ENCODE peak calls at places on chromosome 3, in ten cellular contexts. One of them, this sample, is unnamed.

GRCh38 chr3:114685053-114685630 is 391.3 kb downstream of the TIGIT start:
- DNase-seq in HCEC 1CT: no peak
- DNase-seq in SW480: no peak
- DNase-seq in progenitor cell of endocrine pancreas: no peak
- DNase-seq in C1 segment of cervical spinal cord: no peak
- DNase-seq in T-helper 2 cell: no peak
- DNase-seq in activated naive CD4-positive, alpha-beta T cell treated with anti-CD3 and anti-CD28 coated beads for 36 hours: no peak
- DNase-seq in activated B cell treated with CpG ODN at 0.5 μM for 24 hours: no peak
- DNase-seq in NCI-H446: no peak
- DNase-seq in NCI-H1092 treated with DMSO at 0.1 percent for 48 hours: no peak
- DNase-seq in this sample: no peak

GRCh38 chr3:50584391-50584790 is 15.1 kb downstream of the HEMK1 start:
- DNase-seq in HCEC 1CT: no peak
- DNase-seq in SW480: no peak
- DNase-seq in progenitor cell of endocrine pancreas: no peak
- DNase-seq in C1 segment of cervical spinal cord: no peak
- DNase-seq in T-helper 2 cell: no peak
- DNase-seq in activated naive CD4-positive, alpha-beta T cell treated with anti-CD3 and anti-CD28 coated beads for 36 hours: no peak
- DNase-seq in activated B cell treated with CpG ODN at 0.5 μM for 24 hours: no peak
- DNase-seq in NCI-H446: no peak
- DNase-seq in NCI-H1092 treated with DMSO at 0.1 percent for 48 hours: no peak
- DNase-seq in this sample: no peak

GRCh38 chr3:108091498-108092259 is 848 bp upstream of the CD47 start:
- DNase-seq in HCEC 1CT: no peak
- DNase-seq in SW480: no peak
- DNase-seq in progenitor cell of endocrine pancreas: no peak
- DNase-seq in C1 segment of cervical spinal cord: no peak
- DNase-seq in T-helper 2 cell: peak
- DNase-seq in activated naive CD4-positive, alpha-beta T cell treated with anti-CD3 and anti-CD28 coated beads for 36 hours: peak
- DNase-seq in activated B cell treated with CpG ODN at 0.5 μM for 24 hours: no peak
- DNase-seq in NCI-H446: no peak
- DNase-seq in NCI-H1092 treated with DMSO at 0.1 percent for 48 hours: no peak
- DNase-seq in this sample: no peak

GRCh38 chr3:27646891-27647290 is 75.2 kb downstream of the EOMES start:
- DNase-seq in HCEC 1CT: no peak
- DNase-seq in SW480: no peak
- DNase-seq in progenitor cell of endocrine pancreas: no peak
- DNase-seq in C1 segment of cervical spinal cord: no peak
- DNase-seq in T-helper 2 cell: no peak
- DNase-seq in activated naive CD4-positive, alpha-beta T cell treated with anti-CD3 and anti-CD28 coated beads for 36 hours: no peak
- DNase-seq in activated B cell treated with CpG ODN at 0.5 μM for 24 hours: no peak
- DNase-seq in NCI-H446: no peak
- DNase-seq in NCI-H1092 treated with DMSO at 0.1 percent for 48 hours: no peak
- DNase-seq in this sample: no peak

GRCh38 chr3:102510663-102511062 is 75.8 kb downstream of the ZPLD1 start:
- DNase-seq in HCEC 1CT: peak
- DNase-seq in SW480: no peak
- DNase-seq in progenitor cell of endocrine pancreas: no peak
- DNase-seq in C1 segment of cervical spinal cord: no peak
- DNase-seq in T-helper 2 cell: no peak
- DNase-seq in activated naive CD4-positive, alpha-beta T cell treated with anti-CD3 and anti-CD28 coated beads for 36 hours: no peak
- DNase-seq in activated B cell treated with CpG ODN at 0.5 μM for 24 hours: no peak
- DNase-seq in NCI-H446: no peak
- DNase-seq in NCI-H1092 treated with DMSO at 0.1 percent for 48 hours: no peak
- DNase-seq in this sample: no peak

GRCh38 chr3:155664922-155665695 is 79.8 kb downstream of the PLCH1 start:
- DNase-seq in HCEC 1CT: peak
- DNase-seq in SW480: no peak
- DNase-seq in progenitor cell of endocrine pancreas: no peak
- DNase-seq in C1 segment of cervical spinal cord: peak
- DNase-seq in T-helper 2 cell: no peak
- DNase-seq in activated naive CD4-positive, alpha-beta T cell treated with anti-CD3 and anti-CD28 coated beads for 36 hours: no peak
- DNase-seq in activated B cell treated with CpG ODN at 0.5 μM for 24 hours: no peak
- DNase-seq in NCI-H446: peak
- DNase-seq in NCI-H1092 treated with DMSO at 0.1 percent for 48 hours: no peak
- DNase-seq in this sample: no peak

GRCh38 chr3:138440596-138440995 is 6.2 kb downstream of the ESYT3 start:
- DNase-seq in HCEC 1CT: peak
- DNase-seq in SW480: no peak
- DNase-seq in progenitor cell of endocrine pancreas: no peak
- DNase-seq in C1 segment of cervical spinal cord: no peak
- DNase-seq in T-helper 2 cell: no peak
- DNase-seq in activated naive CD4-positive, alpha-beta T cell treated with anti-CD3 and anti-CD28 coated beads for 36 hours: no peak
- DNase-seq in activated B cell treated with CpG ODN at 0.5 μM for 24 hours: no peak
- DNase-seq in NCI-H446: no peak
- DNase-seq in NCI-H1092 treated with DMSO at 0.1 percent for 48 hours: no peak
- DNase-seq in this sample: no peak

GRCh38 chr3:42527368-42527917 is 25.0 kb downstream of the VIPR1 start:
- DNase-seq in HCEC 1CT: no peak
- DNase-seq in SW480: no peak
- DNase-seq in progenitor cell of endocrine pancreas: no peak
- DNase-seq in C1 segment of cervical spinal cord: no peak
- DNase-seq in T-helper 2 cell: no peak
- DNase-seq in activated naive CD4-positive, alpha-beta T cell treated with anti-CD3 and anti-CD28 coated beads for 36 hours: no peak
- DNase-seq in activated B cell treated with CpG ODN at 0.5 μM for 24 hours: no peak
- DNase-seq in NCI-H446: no peak
- DNase-seq in NCI-H1092 treated with DMSO at 0.1 percent for 48 hours: no peak
- DNase-seq in this sample: no peak

GRCh38 chr3:133268772-133269171 is 131.1 kb upstream of the BFSP2 start:
- DNase-seq in HCEC 1CT: no peak
- DNase-seq in SW480: no peak
- DNase-seq in progenitor cell of endocrine pancreas: no peak
- DNase-seq in C1 segment of cervical spinal cord: no peak
- DNase-seq in T-helper 2 cell: no peak
- DNase-seq in activated naive CD4-positive, alpha-beta T cell treated with anti-CD3 and anti-CD28 coated beads for 36 hours: no peak
- DNase-seq in activated B cell treated with CpG ODN at 0.5 μM for 24 hours: no peak
- DNase-seq in NCI-H446: peak
- DNase-seq in NCI-H1092 treated with DMSO at 0.1 percent for 48 hours: peak
- DNase-seq in this sample: no peak

GRCh38 chr3:196323723-196324122 is 5.7 kb upstream of the DYNLT2B start:
- DNase-seq in HCEC 1CT: no peak
- DNase-seq in SW480: no peak
- DNase-seq in progenitor cell of endocrine pancreas: no peak
- DNase-seq in C1 segment of cervical spinal cord: no peak
- DNase-seq in T-helper 2 cell: no peak
- DNase-seq in activated naive CD4-positive, alpha-beta T cell treated with anti-CD3 and anti-CD28 coated beads for 36 hours: no peak
- DNase-seq in activated B cell treated with CpG ODN at 0.5 μM for 24 hours: no peak
- DNase-seq in NCI-H446: peak
- DNase-seq in NCI-H1092 treated with DMSO at 0.1 percent for 48 hours: no peak
- DNase-seq in this sample: no peak

GRCh38 chr3:184562146-184562861 is 719 bp downstream of the EPHB3 start:
- DNase-seq in HCEC 1CT: no peak
- DNase-seq in SW480: no peak
- DNase-seq in progenitor cell of endocrine pancreas: no peak
- DNase-seq in C1 segment of cervical spinal cord: no peak
- DNase-seq in T-helper 2 cell: peak
- DNase-seq in activated naive CD4-positive, alpha-beta T cell treated with anti-CD3 and anti-CD28 coated beads for 36 hours: no peak
- DNase-seq in activated B cell treated with CpG ODN at 0.5 μM for 24 hours: peak
- DNase-seq in NCI-H446: no peak
- DNase-seq in NCI-H1092 treated with DMSO at 0.1 percent for 48 hours: no peak
- DNase-seq in this sample: peak

GRCh38 chr3:61783993-61784718 is 222.8 kb downstream of the PTPRG start:
- DNase-seq in HCEC 1CT: peak
- DNase-seq in SW480: no peak
- DNase-seq in progenitor cell of endocrine pancreas: no peak
- DNase-seq in C1 segment of cervical spinal cord: peak
- DNase-seq in T-helper 2 cell: peak
- DNase-seq in activated naive CD4-positive, alpha-beta T cell treated with anti-CD3 and anti-CD28 coated beads for 36 hours: no peak
- DNase-seq in activated B cell treated with CpG ODN at 0.5 μM for 24 hours: no peak
- DNase-seq in NCI-H446: no peak
- DNase-seq in NCI-H1092 treated with DMSO at 0.1 percent for 48 hours: no peak
- DNase-seq in this sample: no peak

GRCh38 chr3:66472313-66473134 is 28.3 kb downstream of the LRIG1 start:
- DNase-seq in HCEC 1CT: peak
- DNase-seq in SW480: peak
- DNase-seq in progenitor cell of endocrine pancreas: no peak
- DNase-seq in C1 segment of cervical spinal cord: no peak
- DNase-seq in T-helper 2 cell: peak
- DNase-seq in activated naive CD4-positive, alpha-beta T cell treated with anti-CD3 and anti-CD28 coated beads for 36 hours: peak
- DNase-seq in activated B cell treated with CpG ODN at 0.5 μM for 24 hours: peak
- DNase-seq in NCI-H446: no peak
- DNase-seq in NCI-H1092 treated with DMSO at 0.1 percent for 48 hours: no peak
- DNase-seq in this sample: peak

GRCh38 chr3:178097576-178097975 is 438.7 kb upstream of the KCNMB2 start:
- DNase-seq in HCEC 1CT: peak
- DNase-seq in SW480: no peak
- DNase-seq in progenitor cell of endocrine pancreas: no peak
- DNase-seq in C1 segment of cervical spinal cord: no peak
- DNase-seq in T-helper 2 cell: no peak
- DNase-seq in activated naive CD4-positive, alpha-beta T cell treated with anti-CD3 and anti-CD28 coated beads for 36 hours: no peak
- DNase-seq in activated B cell treated with CpG ODN at 0.5 μM for 24 hours: no peak
- DNase-seq in NCI-H446: peak
- DNase-seq in NCI-H1092 treated with DMSO at 0.1 percent for 48 hours: no peak
- DNase-seq in this sample: no peak

GRCh38 chr3:52119826-52120225 is 34.4 kb downstream of the POC1A start:
- DNase-seq in HCEC 1CT: no peak
- DNase-seq in SW480: no peak
- DNase-seq in progenitor cell of endocrine pancreas: no peak
- DNase-seq in C1 segment of cervical spinal cord: no peak
- DNase-seq in T-helper 2 cell: no peak
- DNase-seq in activated naive CD4-positive, alpha-beta T cell treated with anti-CD3 and anti-CD28 coated beads for 36 hours: no peak
- DNase-seq in activated B cell treated with CpG ODN at 0.5 μM for 24 hours: no peak
- DNase-seq in NCI-H446: no peak
- DNase-seq in NCI-H1092 treated with DMSO at 0.1 percent for 48 hours: no peak
- DNase-seq in this sample: no peak

GRCh38 chr3:161156936-161157335 is 51.8 kb upstream of the B3GALNT1 start:
- DNase-seq in HCEC 1CT: no peak
- DNase-seq in SW480: no peak
- DNase-seq in progenitor cell of endocrine pancreas: no peak
- DNase-seq in C1 segment of cervical spinal cord: no peak
- DNase-seq in T-helper 2 cell: no peak
- DNase-seq in activated naive CD4-positive, alpha-beta T cell treated with anti-CD3 and anti-CD28 coated beads for 36 hours: no peak
- DNase-seq in activated B cell treated with CpG ODN at 0.5 μM for 24 hours: no peak
- DNase-seq in NCI-H446: no peak
- DNase-seq in NCI-H1092 treated with DMSO at 0.1 percent for 48 hours: no peak
- DNase-seq in this sample: no peak

GRCh38 chr3:161349529-161350278 is 21.6 kb downstream of the SPTSSB start:
- DNase-seq in HCEC 1CT: peak
- DNase-seq in SW480: peak
- DNase-seq in progenitor cell of endocrine pancreas: no peak
- DNase-seq in C1 segment of cervical spinal cord: no peak
- DNase-seq in T-helper 2 cell: peak
- DNase-seq in activated naive CD4-positive, alpha-beta T cell treated with anti-CD3 and anti-CD28 coated beads for 36 hours: peak
- DNase-seq in activated B cell treated with CpG ODN at 0.5 μM for 24 hours: no peak
- DNase-seq in NCI-H446: no peak
- DNase-seq in NCI-H1092 treated with DMSO at 0.1 percent for 48 hours: no peak
- DNase-seq in this sample: peak

GRCh38 chr3:65961733-65962132 is 77.0 kb downstream of the MAGI1 start:
- DNase-seq in HCEC 1CT: no peak
- DNase-seq in SW480: no peak
- DNase-seq in progenitor cell of endocrine pancreas: no peak
- DNase-seq in C1 segment of cervical spinal cord: no peak
- DNase-seq in T-helper 2 cell: no peak
- DNase-seq in activated naive CD4-positive, alpha-beta T cell treated with anti-CD3 and anti-CD28 coated beads for 36 hours: no peak
- DNase-seq in activated B cell treated with CpG ODN at 0.5 μM for 24 hours: no peak
- DNase-seq in NCI-H446: no peak
- DNase-seq in NCI-H1092 treated with DMSO at 0.1 percent for 48 hours: no peak
- DNase-seq in this sample: no peak

GRCh38 chr3:171873561-171873960 is 30.4 kb downstream of the TMEM212 start:
- DNase-seq in HCEC 1CT: peak
- DNase-seq in SW480: no peak
- DNase-seq in progenitor cell of endocrine pancreas: no peak
- DNase-seq in C1 segment of cervical spinal cord: no peak
- DNase-seq in T-helper 2 cell: no peak
- DNase-seq in activated naive CD4-positive, alpha-beta T cell treated with anti-CD3 and anti-CD28 coated beads for 36 hours: no peak
- DNase-seq in activated B cell treated with CpG ODN at 0.5 μM for 24 hours: no peak
- DNase-seq in NCI-H446: no peak
- DNase-seq in NCI-H1092 treated with DMSO at 0.1 percent for 48 hours: no peak
- DNase-seq in this sample: no peak

GRCh38 chr3:56854856-56855620 is 53.3 kb upstream of the ARHGEF3 start:
- DNase-seq in HCEC 1CT: no peak
- DNase-seq in SW480: no peak
- DNase-seq in progenitor cell of endocrine pancreas: no peak
- DNase-seq in C1 segment of cervical spinal cord: no peak
- DNase-seq in T-helper 2 cell: no peak
- DNase-seq in activated naive CD4-positive, alpha-beta T cell treated with anti-CD3 and anti-CD28 coated beads for 36 hours: no peak
- DNase-seq in activated B cell treated with CpG ODN at 0.5 μM for 24 hours: no peak
- DNase-seq in NCI-H446: no peak
- DNase-seq in NCI-H1092 treated with DMSO at 0.1 percent for 48 hours: no peak
- DNase-seq in this sample: no peak

GRCh38 chr3:119206611-119207511 is 33.5 kb downstream of the UPK1B start:
- DNase-seq in HCEC 1CT: no peak
- DNase-seq in SW480: no peak
- DNase-seq in progenitor cell of endocrine pancreas: no peak
- DNase-seq in C1 segment of cervical spinal cord: no peak
- DNase-seq in T-helper 2 cell: no peak
- DNase-seq in activated naive CD4-positive, alpha-beta T cell treated with anti-CD3 and anti-CD28 coated beads for 36 hours: peak
- DNase-seq in activated B cell treated with CpG ODN at 0.5 μM for 24 hours: no peak
- DNase-seq in NCI-H446: peak
- DNase-seq in NCI-H1092 treated with DMSO at 0.1 percent for 48 hours: no peak
- DNase-seq in this sample: no peak

GRCh38 chr3:189488241-189488767 is 142.9 kb upstream of the TP63 start:
- DNase-seq in HCEC 1CT: peak
- DNase-seq in SW480: no peak
- DNase-seq in progenitor cell of endocrine pancreas: no peak
- DNase-seq in C1 segment of cervical spinal cord: no peak
- DNase-seq in T-helper 2 cell: no peak
- DNase-seq in activated naive CD4-positive, alpha-beta T cell treated with anti-CD3 and anti-CD28 coated beads for 36 hours: no peak
- DNase-seq in activated B cell treated with CpG ODN at 0.5 μM for 24 hours: no peak
- DNase-seq in NCI-H446: no peak
- DNase-seq in NCI-H1092 treated with DMSO at 0.1 percent for 48 hours: no peak
- DNase-seq in this sample: no peak

GRCh38 chr3:188510366-188510765 is 356.4 kb downstream of the LPP start:
- DNase-seq in HCEC 1CT: peak
- DNase-seq in SW480: no peak
- DNase-seq in progenitor cell of endocrine pancreas: no peak
- DNase-seq in C1 segment of cervical spinal cord: no peak
- DNase-seq in T-helper 2 cell: no peak
- DNase-seq in activated naive CD4-positive, alpha-beta T cell treated with anti-CD3 and anti-CD28 coated beads for 36 hours: no peak
- DNase-seq in activated B cell treated with CpG ODN at 0.5 μM for 24 hours: no peak
- DNase-seq in NCI-H446: no peak
- DNase-seq in NCI-H1092 treated with DMSO at 0.1 percent for 48 hours: no peak
- DNase-seq in this sample: no peak

GRCh38 chr3:151283907-151284461 is 5.6 kb upstream of the P2RY14 start:
- DNase-seq in HCEC 1CT: peak
- DNase-seq in SW480: peak
- DNase-seq in progenitor cell of endocrine pancreas: no peak
- DNase-seq in C1 segment of cervical spinal cord: no peak
- DNase-seq in T-helper 2 cell: peak
- DNase-seq in activated naive CD4-positive, alpha-beta T cell treated with anti-CD3 and anti-CD28 coated beads for 36 hours: peak
- DNase-seq in activated B cell treated with CpG ODN at 0.5 μM for 24 hours: no peak
- DNase-seq in NCI-H446: no peak
- DNase-seq in NCI-H1092 treated with DMSO at 0.1 percent for 48 hours: no peak
- DNase-seq in this sample: peak

GRCh38 chr3:127147291-127147905 is 45.5 kb upstream of the PRR23E start:
- DNase-seq in HCEC 1CT: no peak
- DNase-seq in SW480: no peak
- DNase-seq in progenitor cell of endocrine pancreas: no peak
- DNase-seq in C1 segment of cervical spinal cord: no peak
- DNase-seq in T-helper 2 cell: no peak
- DNase-seq in activated naive CD4-positive, alpha-beta T cell treated with anti-CD3 and anti-CD28 coated beads for 36 hours: no peak
- DNase-seq in activated B cell treated with CpG ODN at 0.5 μM for 24 hours: no peak
- DNase-seq in NCI-H446: no peak
- DNase-seq in NCI-H1092 treated with DMSO at 0.1 percent for 48 hours: no peak
- DNase-seq in this sample: no peak

GRCh38 chr3:175179055-175179454 is 319.9 kb downstream of the NAALADL2 start:
- DNase-seq in HCEC 1CT: no peak
- DNase-seq in SW480: no peak
- DNase-seq in progenitor cell of endocrine pancreas: no peak
- DNase-seq in C1 segment of cervical spinal cord: no peak
- DNase-seq in T-helper 2 cell: no peak
- DNase-seq in activated naive CD4-positive, alpha-beta T cell treated with anti-CD3 and anti-CD28 coated beads for 36 hours: no peak
- DNase-seq in activated B cell treated with CpG ODN at 0.5 μM for 24 hours: no peak
- DNase-seq in NCI-H446: no peak
- DNase-seq in NCI-H1092 treated with DMSO at 0.1 percent for 48 hours: peak
- DNase-seq in this sample: no peak

GRCh38 chr3:195111322-195111710 is 159.6 kb downstream of the XXYLT1 start:
- DNase-seq in HCEC 1CT: no peak
- DNase-seq in SW480: no peak
- DNase-seq in progenitor cell of endocrine pancreas: no peak
- DNase-seq in C1 segment of cervical spinal cord: no peak
- DNase-seq in T-helper 2 cell: no peak
- DNase-seq in activated naive CD4-positive, alpha-beta T cell treated with anti-CD3 and anti-CD28 coated beads for 36 hours: no peak
- DNase-seq in activated B cell treated with CpG ODN at 0.5 μM for 24 hours: no peak
- DNase-seq in NCI-H446: no peak
- DNase-seq in NCI-H1092 treated with DMSO at 0.1 percent for 48 hours: no peak
- DNase-seq in this sample: no peak

GRCh38 chr3:186044973-186045372 is 63.9 kb downstream of the ETV5 start:
- DNase-seq in HCEC 1CT: no peak
- DNase-seq in SW480: no peak
- DNase-seq in progenitor cell of endocrine pancreas: peak
- DNase-seq in C1 segment of cervical spinal cord: peak
- DNase-seq in T-helper 2 cell: no peak
- DNase-seq in activated naive CD4-positive, alpha-beta T cell treated with anti-CD3 and anti-CD28 coated beads for 36 hours: no peak
- DNase-seq in activated B cell treated with CpG ODN at 0.5 μM for 24 hours: no peak
- DNase-seq in NCI-H446: no peak
- DNase-seq in NCI-H1092 treated with DMSO at 0.1 percent for 48 hours: no peak
- DNase-seq in this sample: no peak

This sample was measured in stimulated activated naive CD8-positive, alpha-beta T cell treated with anti-CD3 and anti-CD28 coated beads, Interleukin-15, amount 100 ng/mL, for 72 hours.